ENCODE peak calls at places on chromosome 10, in four cellular contexts. W is HCT116, C is HepG2, D is K562. H is an unnamed sample.
A peak's percentile ranks its signal among the peaks of the same experiment; 100 is the strongest.

GRCh38 chr10:121926669-121927360 is 1.0 kb downstream of the ATE1 start:
- DNase-seq in W (no peak), C (no peak), D (no peak), H (no peak)

GRCh38 chr10:75428434-75429158 is 2.8 kb upstream of the LRMDA start:
- DNase-seq in W (no peak), C (no peak), D (no peak), H (no peak)

GRCh38 chr10:29859521-29860130 is 199.8 kb downstream of the JCAD start:
- DNase-seq in W (no peak), C (no peak), D (no peak), H (no peak)

GRCh38 chr10:86648706-86649426 is 5.5 kb upstream of the OPN4 start:
- DNase-seq in W (no peak), C (no peak), D (no peak), H (no peak)

GRCh38 chr10:77160679-77161078 is 476.9 kb downstream of the KCNMA1 start:
- DNase-seq in W (no peak), C (no peak), D (no peak), H (peak; percentile 94)

GRCh38 chr10:28945959-28946358 is 268.6 kb downstream of the BAMBI start:
- DNase-seq in W (no peak), C (no peak), D (no peak), H (no peak)

GRCh38 chr10:116001976-116002375 is 271.0 kb downstream of the GFRA1 start:
- DNase-seq in W (no peak), C (no peak), D (no peak), H (no peak)

GRCh38 chr10:21057436-21057835 is 160.3 kb upstream of the NEBL start:
- DNase-seq in W (no peak), C (no peak), D (no peak), H (no peak)

GRCh38 chr10:90862908-90863514 is 5.2 kb upstream of the HTR7 start:
- DNase-seq in W (no peak), C (peak; percentile 16), D (peak; percentile 13), H (peak; percentile 36)

GRCh38 chr10:129760003-129760315 is 204.1 kb downstream of the EBF3 start:
- DNase-seq in W (no peak), C (no peak), D (no peak), H (no peak)

GRCh38 chr10:79246606-79247275 is 100.5 kb upstream of the PPIF start:
- DNase-seq in W (no peak), C (no peak), D (no peak), H (no peak)

GRCh38 chr10:85319150-85319549 is 990.8 kb downstream of the CCSER2 start:
- DNase-seq in W (no peak), C (no peak), D (no peak), H (no peak)

GRCh38 chr10:28991738-28992270 is 297.1 kb upstream of the LYZL1 start:
- DNase-seq in W (peak; percentile 68), C (peak; percentile 50), D (peak; percentile 62), H (no peak)

GRCh38 chr10:54203426-54203825 is 597.6 kb downstream of the PCDH15 start:
- DNase-seq in W (no peak), C (no peak), D (no peak), H (no peak)

GRCh38 chr10:28975891-28976471 is 298.7 kb downstream of the BAMBI start:
- DNase-seq in W (no peak), C (peak; percentile 10), D (no peak), H (no peak)

GRCh38 chr10:34200355-34200901 is 614.7 kb downstream of the PARD3 start:
- DNase-seq in W (no peak), C (no peak), D (no peak), H (no peak)

GRCh38 chr10:119942973-119943372 is 50.4 kb downstream of the SEC23IP start:
- DNase-seq in W (no peak), C (no peak), D (no peak), H (no peak)

GRCh38 chr10:12394236-12395033 is 45.1 kb downstream of the CAMK1D start:
- DNase-seq in W (no peak), C (no peak), D (no peak), H (no peak)
- TF ChIP-seq TCF7L2 in W (no peak), C (no peak), D (no peak), H (no peak)

DNA sequence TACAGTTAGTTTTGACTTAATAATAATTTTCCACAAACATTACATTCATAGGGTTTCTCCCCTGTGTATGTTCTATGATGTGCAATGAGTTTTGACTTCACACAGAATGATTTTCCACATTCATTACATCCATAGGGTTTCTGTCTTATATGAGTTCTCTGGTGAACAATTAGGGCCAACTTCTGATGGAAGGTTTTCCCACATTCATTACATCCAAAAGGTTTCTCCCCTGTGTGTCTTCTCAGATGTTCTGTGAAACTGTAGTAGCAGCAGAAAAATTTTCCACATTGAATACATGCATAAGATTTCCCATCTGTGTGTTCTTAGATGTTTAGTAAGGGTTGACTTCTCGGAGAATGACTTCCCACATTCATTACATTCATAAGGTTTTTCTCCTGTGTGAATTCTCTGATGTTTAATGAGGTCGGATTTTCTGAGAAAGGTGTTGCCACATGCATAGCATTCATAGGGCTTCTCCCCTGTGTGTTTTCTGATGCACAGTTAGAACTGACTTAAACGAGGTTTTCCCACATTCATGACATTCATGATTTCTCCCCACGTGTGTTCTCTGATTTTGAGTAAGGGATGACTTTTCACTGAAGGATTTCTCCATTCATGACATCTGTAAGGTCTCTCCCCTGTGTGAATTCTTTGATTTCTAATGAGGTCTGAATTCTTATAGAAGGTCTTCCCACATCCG is 118.5 kb downstream of the ZNF33B start:
- DNase-seq in W (no peak), C (no peak), D (no peak), H (no peak)
- H3K9me3 ChIP-seq in W (peaks cover 32% of the 10 kb centered on the region), C (peaks cover 12% of the 10 kb centered on the region), D (peaks cover 42% of the 10 kb centered on the region), H (peaks cover 62% of the 10 kb centered on the region)

GRCh38 chr10:58753425-58753824 is 240.8 kb downstream of the BICC1 start:
- DNase-seq in W (no peak), C (no peak), D (no peak), H (no peak)

GRCh38 chr10:58755688-58756087 is 243.0 kb downstream of the BICC1 start:
- DNase-seq in W (no peak), C (no peak), D (no peak), H (no peak)

GRCh38 chr10:58756126-58756525 is 243.5 kb downstream of the BICC1 start:
- DNase-seq in W (no peak), C (no peak), D (no peak), H (no peak)

GRCh38 chr10:58754419-58755180 is 241.9 kb downstream of the BICC1 start:
- DNase-seq in W (no peak), C (no peak), D (no peak), H (no peak)

GRCh38 chr10:58752665-58753064 is 240.0 kb downstream of the BICC1 start:
- DNase-seq in W (no peak), C (no peak), D (no peak), H (no peak)
- TF ChIP-seq REST in W (no peak), C (no peak), D (no peak), H (no peak)

GRCh38 chr10:132176647-132177046 is 10.1 kb upstream of the DPYSL4 start:
- DNase-seq in W (no peak), C (no peak), D (no peak), H (no peak)

GRCh38 chr10:132179551-132180392 is 7.0 kb upstream of the DPYSL4 start:
- DNase-seq in W (no peak), C (peak; percentile 27), D (no peak), H (no peak)

GRCh38 chr10:132175907-132176581 is 10.7 kb upstream of the DPYSL4 start:
- DNase-seq in W (no peak), C (peak; percentile 25), D (no peak), H (no peak)

GRCh38 chr10:132178885-132179545 is 7.7 kb upstream of the DPYSL4 start:
- DNase-seq in W (no peak), C (no peak), D (no peak), H (no peak)

GRCh38 chr10:132178046-132178445 is 8.7 kb upstream of the DPYSL4 start:
- DNase-seq in W (no peak), C (no peak), D (no peak), H (no peak)
- TF ChIP-seq TCF7L2 in W (no peak), C (no peak), D (no peak), H (no peak)

GRCh38 chr10:11051001-11051324 is 33.3 kb downstream of the CELF2 start:
- DNase-seq in W (no peak), C (no peak), D (no peak), H (no peak)
- H3K9me3 ChIP-seq in W (no peaks in the 10 kb centered on the region), C (no peaks in the 10 kb centered on the region), D (no peaks in the 10 kb centered on the region), H (no peaks in the 10 kb centered on the region)

GRCh38 chr10:50882540-50882983 is 2.9 kb downstream of the A1CF start:
- DNase-seq in W (no peak), C (peak; percentile 89), D (no peak), H (no peak)
- TF ChIP-seq REST in W (no peak), C (no peak), D (no peak), H (no peak)

GRCh38 chr10:89705466-89705865 is 4.1 kb downstream of the KIF20B start:
- DNase-seq in W (no peak), C (no peak), D (no peak), H (no peak)

GRCh38 chr10:89706011-89706410 is 4.6 kb downstream of the KIF20B start:
- DNase-seq in W (no peak), C (no peak), D (no peak), H (no peak)

GRCh38 chr10:89710748-89711147 is 9.4 kb downstream of the KIF20B start:
- DNase-seq in W (no peak), C (no peak), D (no peak), H (no peak)

GRCh38 chr10:89702121-89702480 is 711 bp downstream of the KIF20B start:
- DNase-seq in W (no peak), C (peak; percentile 11), D (peak; percentile 9), H (peak; percentile 30)

GRCh38 chr10:89707372-89707771 is 6.0 kb downstream of the KIF20B start:
- DNase-seq in W (no peak), C (no peak), D (no peak), H (no peak)
- TF ChIP-seq TCF7L2 in W (no peak), C (no peak), D (no peak), H (no peak)